ENCODE peak calls at places on chromosomes 1 and 21, in nine cellular contexts. V is GM12878, H is sigmoid colon, X is tibial nerve, D is transverse colon, T is K562, J is stomach, N is esophagus muscularis mucosa, B is H1. Z is an unnamed sample. For H3K27me3, the result is how much of the 10 kb centered on the place peaks cover.

GRCh38 chr1:94418664-94419655 is 771 bp downstream of the ABCD3 start:
- DNase-seq in V (no peak), H (peak), X (peak), D (peak), T (peak), J (peak), N (no peak), B (no peak), Z (peak)

GRCh38 chr1:154536570-154536969 is 21.9 kb downstream of the UBE2Q1 start:
- DNase-seq in V (no peak), H (no peak), X (no peak), D (no peak), T (no peak), J (no peak), N (no peak), B (no peak), Z (no peak)

GRCh38 chr1:235553063-235553675 is 48.9 kb upstream of the B3GALNT2 start:
- DNase-seq in V (no peak), H (no peak), X (no peak), D (no peak), T (no peak), J (no peak), N (no peak), B (no peak), Z (no peak)

GRCh38 chr1:30743584-30744059 is 14.0 kb downstream of the LAPTM5 start:
- DNase-seq in V (peak), H (no peak), X (no peak), D (no peak), T (no peak), J (no peak), N (no peak), B (no peak), Z (no peak)

GRCh38 chr1:46333300-46334029 is 7.1 kb upstream of the NSUN4 start:
- DNase-seq in V (peak), H (no peak), X (no peak), D (no peak), T (peak), J (no peak), N (no peak), B (no peak), Z (no peak)

GRCh38 chr1:173478099-173478555 is 992 bp downstream of the PRDX6 start:
- DNase-seq in V (no peak), H (peak), X (no peak), D (peak), T (peak), J (peak), N (no peak), B (no peak), Z (peak)

GRCh38 chr1:201016211-201016651 is 7.3 kb downstream of the KIF21B start:
- DNase-seq in V (no peak), H (no peak), X (no peak), D (peak), T (peak), J (no peak), N (no peak), B (no peak), Z (peak)

GRCh38 chr21:33975548-33976081 is 60.0 kb upstream of the ATP5PO start:
- DNase-seq in V (peak), H (no peak), X (no peak), D (peak), T (peak), J (no peak), N (no peak), B (peak), Z (no peak)

GRCh38 chr1:27009601-27010197 is 3.0 kb downstream of the TENT5B start:
- DNase-seq in V (no peak), H (peak), X (no peak), D (peak), T (peak), J (peak), N (no peak), B (no peak), Z (no peak)

GRCh38 chr1:111214884-111215283 is 12.6 kb upstream of the CHI3L2 start:
- DNase-seq in V (no peak), H (no peak), X (no peak), D (no peak), T (no peak), J (no peak), N (no peak), B (no peak), Z (no peak)

GRCh38 chr1:206563367-206563953 is 48.8 kb downstream of the EIF2D start:
- DNase-seq in V (no peak), H (no peak), X (no peak), D (no peak), T (no peak), J (no peak), N (no peak), B (no peak), Z (no peak)

GRCh38 chr1:186925881-186926676 is 97.3 kb downstream of the PLA2G4A start:
- DNase-seq in V (no peak), H (no peak), X (no peak), D (no peak), T (no peak), J (no peak), N (no peak), B (no peak), Z (no peak)

GRCh38 chr21:31660134-31660565 is 657 bp downstream of the SOD1 start:
- DNase-seq in V (no peak), H (no peak), X (no peak), D (peak), T (no peak), J (no peak), N (no peak), B (no peak), Z (peak)

GRCh38 chr1:230909974-230910754 is 41.8 kb upstream of the C1orf198 start:
- DNase-seq in V (no peak), H (peak), X (no peak), D (no peak), T (no peak), J (peak), N (peak), B (no peak), Z (no peak)

GRCh38 chr1:28580706-28581530 is 11.1 kb upstream of the RAB42 start:
- DNase-seq in V (no peak), H (no peak), X (no peak), D (peak), T (peak), J (peak), N (no peak), B (no peak), Z (no peak)

GRCh38 chr1:38997034-38997900 is 6.2 kb downstream of the AKIRIN1 start:
- DNase-seq in V (no peak), H (no peak), X (no peak), D (no peak), T (no peak), J (no peak), N (no peak), B (no peak), Z (no peak)

GRCh38 chr1:185786524-185786923 is 52.3 kb downstream of the HMCN1 start:
- DNase-seq in V (no peak), H (no peak), X (no peak), D (no peak), T (no peak), J (no peak), N (no peak), B (no peak), Z (no peak)

DNA sequence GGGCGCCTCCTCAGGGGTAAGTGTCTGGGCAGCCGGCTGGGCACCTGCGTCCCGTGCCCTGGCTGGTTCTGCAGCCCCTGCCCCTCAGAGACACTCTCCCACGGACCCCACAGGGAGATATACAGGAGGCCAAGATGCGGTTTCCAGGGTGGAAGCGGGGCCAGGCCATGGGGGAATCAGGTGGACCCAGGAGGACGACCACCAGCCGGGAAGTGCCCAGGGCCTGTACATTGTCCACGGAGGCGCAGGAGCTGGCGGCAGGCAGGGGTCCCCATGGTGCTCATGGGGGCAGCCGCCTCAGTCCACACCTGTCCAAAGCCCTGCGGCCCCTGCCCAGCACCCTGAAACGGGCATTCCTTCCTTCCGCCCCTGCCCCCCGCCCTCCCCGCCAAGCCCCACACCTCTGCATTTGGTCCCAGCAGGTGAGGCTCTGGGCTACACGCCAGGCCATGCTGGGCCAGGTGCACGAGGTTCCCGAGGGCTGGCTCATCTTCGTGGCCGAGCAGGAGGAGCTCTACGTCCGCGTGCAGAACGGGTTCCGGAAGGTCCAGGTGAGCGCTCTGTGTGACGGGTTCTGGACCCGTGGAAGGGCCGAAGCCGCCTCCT is 36.7 kb downstream of the SLC19A1 start:
- DNase-seq in V (no peak), H (peak), X (no peak), D (peak), T (no peak), J (peak), N (no peak), B (no peak), Z (peak)
- TF ChIP-seq EP300 in V (no peak), H (no peak), X (no peak), D (no peak), T (no peak), J (no peak), N (no peak), B (no peak), Z (no peak)

GRCh38 chr1:35557118-35557610 is at the start of gene KIAA0319L:
- DNase-seq in V (no peak), H (peak), X (no peak), D (peak), T (peak), J (peak), N (no peak), B (peak), Z (peak)
- TF ChIP-seq POLR2A in V (peak), H (peak), X (no peak), D (peak), T (peak), J (peak), N (peak), B (peak), Z (peak)

GRCh38 chr1:40784141-40784770 is 669 bp downstream of the KCNQ4 start:
- DNase-seq in V (no peak), H (no peak), X (no peak), D (no peak), T (peak), J (peak), N (no peak), B (peak), Z (no peak)
- H3K27me3 ChIP-seq in V (under half), H (under half), X (under half), D (under half), T (under half), J (under half), N (under half), B (under half), Z (under half)

GRCh38 chr1:15248238-15248637 is 1.2 kb downstream of the FHAD1 start:
- DNase-seq in V (no peak), H (no peak), X (no peak), D (no peak), T (no peak), J (no peak), N (no peak), B (no peak), Z (no peak)

GRCh38 chr1:15251807-15252546 is 5.0 kb downstream of the FHAD1 start:
- DNase-seq in V (no peak), H (no peak), X (no peak), D (no peak), T (no peak), J (no peak), N (peak), B (no peak), Z (no peak)

GRCh38 chr1:15245593-15246325 is 1.3 kb upstream of the FHAD1 start:
- DNase-seq in V (no peak), H (peak), X (no peak), D (no peak), T (no peak), J (no peak), N (peak), B (no peak), Z (peak)

GRCh38 chr1:15246960-15247614 is at the start of gene FHAD1:
- DNase-seq in V (no peak), H (peak), X (no peak), D (peak), T (no peak), J (peak), N (peak), B (peak), Z (peak)

DNA sequence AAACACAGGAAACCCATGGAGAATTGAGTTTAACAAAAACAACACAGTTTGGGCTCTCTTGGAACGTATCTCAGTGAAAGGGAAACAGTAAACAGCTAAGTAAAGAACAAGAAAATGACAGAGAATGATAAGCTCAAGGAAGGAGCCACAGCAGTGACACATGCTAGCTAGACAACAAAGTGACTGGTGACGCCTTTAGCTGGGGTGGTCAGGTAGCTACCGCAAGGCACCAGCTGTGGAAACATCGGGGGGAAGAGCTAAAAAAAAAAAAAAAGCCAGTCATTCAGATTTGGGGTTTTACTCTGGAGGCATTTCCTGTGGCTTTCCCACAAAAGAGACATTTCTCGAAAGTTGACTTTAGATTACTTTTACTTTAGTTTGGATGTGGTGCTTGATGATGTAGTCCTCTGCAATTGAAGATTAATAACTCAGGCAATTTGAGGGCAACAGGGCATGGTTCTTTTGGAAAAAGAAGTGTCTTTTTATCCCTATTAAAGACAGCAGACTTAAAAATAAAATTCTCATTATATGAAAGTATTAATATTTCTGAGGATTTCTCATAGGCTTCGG is 2.1 kb downstream of the FHAD1 start:
- DNase-seq in V (no peak), H (no peak), X (no peak), D (no peak), T (no peak), J (no peak), N (no peak), B (no peak), Z (no peak)
- TF ChIP-seq EP300 in V (peak), H (no peak), X (no peak), D (no peak), T (no peak), J (no peak), N (no peak), B (no peak), Z (no peak)

Z was measured in ovary.